ENCODE peak calls at places on chromosomes 4 and X, in seven cellular contexts. P is IMR-90; K is HTR-8/SVneo; W is GM13976; J is stimulated activated CD8-positive, alpha-beta memory T cell treated with anti-CD3 and anti-CD28 coated beads, Interleukin-2, amount 100 ng/mL, for 48 hours; F is OCI-LY7; X is mucosa of descending colon. Y is an unnamed sample.

GRCh38 chr4:54661156-54661555 is 3.4 kb downstream of the KIT start:
- DNase-seq in P (peak; percentile 39), X (no peak), K (no peak), F (no peak), J (no peak), W (no peak), Y (no peak)

GRCh38 chrX:53926030-53926429 is 118.2 kb downstream of the PHF8 start:
- DNase-seq in K (no peak), X (no peak), W (no peak), J (no peak), F (no peak), P (no peak), Y (no peak)

GRCh38 chr4:7911044-7911578 is 28.6 kb downstream of the AFAP1 start:
- DNase-seq in W (no peak), X (no peak), P (peak; percentile 95), F (no peak), K (no peak), J (no peak), Y (no peak)

GRCh38 chr4:38752393-38752961 is 30.3 kb downstream of the TLR10 start:
- DNase-seq in X (no peak), J (no peak), K (no peak), F (no peak), W (peak; percentile 62), P (peak; percentile 66), Y (no peak)

GRCh38 chrX:30521440-30522182 is 56.0 kb downstream of the TASL start:
- DNase-seq in J (no peak), X (no peak), P (peak; percentile 50), F (no peak), K (peak; percentile 60), W (no peak), Y (no peak)

GRCh38 chr4:179867300-179867878 is 2375.8 kb upstream of the TENM3 start:
- DNase-seq in F (peak; percentile 82), J (peak; percentile 5), X (peak; percentile 63), K (peak; percentile 56), P (peak; percentile 57), W (peak; percentile 62), Y (peak; percentile 8)

GRCh38 chrX:71536285-71536684 is 3.4 kb downstream of the OGT start:
- DNase-seq in K (no peak), W (no peak), F (no peak), P (no peak), J (no peak), X (no peak), Y (no peak)

GRCh38 chr4:120850048-120850599 is 72.4 kb downstream of the PRDM5 start:
- DNase-seq in P (peak; percentile 68), X (no peak), J (no peak), F (no peak), W (no peak), K (peak; percentile 10), Y (no peak)

GRCh38 chr4:87193958-87194675 is 26.3 kb downstream of the KLHL8 start:
- DNase-seq in J (no peak), F (no peak), X (no peak), W (no peak), P (no peak), K (no peak), Y (no peak)

GRCh38 chrX:1163231-1163630 is 49.2 kb downstream of the CRLF2 start:
- DNase-seq in K (no peak), W (no peak), J (no peak), X (no peak), F (no peak), P (no peak), Y (no peak)

GRCh38 chrX:134547047-134547679 is 87.2 kb downstream of the HPRT1 start:
- DNase-seq in X (no peak), W (no peak), P (peak; percentile 43), K (no peak), F (no peak), J (no peak), Y (no peak)

GRCh38 chrX:11944486-11944885 is 186.4 kb downstream of the MSL3 start:
- DNase-seq in K (peak; percentile 28), F (peak; percentile 3), W (peak; percentile 3), P (peak; percentile 64), X (no peak), J (no peak), Y (no peak)

GRCh38 chr4:71241467-71242401 is 97.1 kb upstream of the SLC4A4 start:
- DNase-seq in W (no peak), P (peak; percentile 52), J (no peak), K (no peak), X (no peak), F (no peak), Y (no peak)

GRCh38 chr4:108884596-108884995 is 121.7 kb upstream of the ETNPPL start:
- DNase-seq in P (peak; percentile 31), K (no peak), J (no peak), F (no peak), W (no peak), X (no peak), Y (no peak)

GRCh38 chrX:40366661-40367060 is 214.1 kb upstream of the ATP6AP2 start:
- DNase-seq in F (no peak), X (no peak), P (no peak), J (no peak), K (no peak), W (no peak), Y (no peak)

GRCh38 chrX:18348047-18348446 is 6.4 kb downstream of the SCML2 start:
- DNase-seq in W (no peak), X (no peak), P (no peak), K (peak; percentile 14), J (no peak), F (no peak), Y (no peak)

GRCh38 chr4:46392421-46392820 is 2.5 kb upstream of the GABRA2 start:
- DNase-seq in X (no peak), P (peak; percentile 11), W (no peak), F (no peak), J (no peak), K (no peak), Y (no peak)

GRCh38 chr4:33961751-33962150 is 2282.6 kb downstream of the ARAP2 start:
- DNase-seq in F (no peak), K (peak; percentile 41), P (peak; percentile 1), J (no peak), X (no peak), W (no peak), Y (no peak)

GRCh38 chr4:107319386-107319785 is 283.3 kb upstream of the DKK2 start:
- DNase-seq in X (no peak), W (no peak), F (no peak), P (no peak), J (no peak), K (no peak), Y (no peak)

GRCh38 chr4:153804742-153805141 is 15.9 kb upstream of the SFRP2 start:
- DNase-seq in P (no peak), W (no peak), J (no peak), X (no peak), K (no peak), F (no peak), Y (no peak)

GRCh38 chrX:144722307-144722706 is 525.0 kb upstream of the SPANXN1 start:
- DNase-seq in F (no peak), P (no peak), X (no peak), K (no peak), J (no peak), W (no peak), Y (no peak)

GRCh38 chr4:39044947-39045734 is 12.9 kb upstream of the TMEM156 start:
- DNase-seq in K (no peak), X (no peak), W (peak; percentile 60), J (no peak), P (no peak), F (peak; percentile 63), Y (no peak)

GRCh38 chr4:150323551-150324325 is 245.5 kb downstream of the DCLK2 start:
- DNase-seq in K (no peak), J (no peak), X (no peak), F (no peak), W (no peak), P (peak; percentile 49), Y (no peak)

GRCh38 chr4:131430302-131430701 is 1718.8 kb upstream of the PCDH10 start:
- DNase-seq in K (no peak), F (peak; percentile 30), W (no peak), J (no peak), P (no peak), X (no peak), Y (no peak)

Y was measured in tibial nerve.